ENCODE peak calls at places on chromosomes 3 and 15, in eight cellular contexts. S, R, M, K, F, C, N and Y are unnamed samples.

GRCh38 chr15:84842781-84843180 is 25.6 kb downstream of the ALPK3 start:
- DNase-seq in K (no peak), M (no peak), N (no peak), F (no peak), S (no peak), C (no peak), R (no peak), Y (no peak)

GRCh38 chr3:37554364-37554763 is 307.3 kb upstream of the CTDSPL start:
- DNase-seq in C (peak), M (no peak), S (no peak), F (no peak), K (no peak), R (no peak), N (no peak), Y (no peak)

GRCh38 chr3:100463002-100463401 is 29.4 kb upstream of the TMEM45A start:
- DNase-seq in S (peak), K (peak), F (peak), M (peak), N (peak), C (no peak), R (peak), Y (peak)

GRCh38 chr3:150412599-150413069 is 4.5 kb downstream of the TSC22D2 start:
- DNase-seq in R (peak), F (peak), S (peak), M (peak), K (peak), N (peak), C (no peak), Y (peak)

GRCh38 chr15:42772126-42772525 is 35.2 kb upstream of the CDAN1 start:
- DNase-seq in F (no peak), C (no peak), R (peak), M (no peak), S (no peak), N (no peak), K (no peak), Y (no peak)

GRCh38 chr3:148791296-148791695 is 36.3 kb upstream of the CPB1 start:
- DNase-seq in K (no peak), F (no peak), M (no peak), N (no peak), S (no peak), R (no peak), C (no peak), Y (no peak)

GRCh38 chr3:16665282-16665741 is 60.1 kb upstream of the DAZL start:
- DNase-seq in K (no peak), R (peak), N (no peak), F (no peak), C (no peak), S (no peak), M (peak), Y (no peak)

GRCh38 chr15:94300612-94301011 is 69.3 kb downstream of the MCTP2 start:
- DNase-seq in M (no peak), C (no peak), S (no peak), F (no peak), R (no peak), K (no peak), N (no peak), Y (no peak)

GRCh38 chr15:83061680-83062079 is 5.4 kb downstream of the BTBD1 start:
- DNase-seq in M (peak), F (no peak), K (no peak), N (no peak), R (peak), C (no peak), S (peak), Y (peak)

GRCh38 chr3:124174910-124175874 is 183.3 kb upstream of the ROPN1 start:
- DNase-seq in M (no peak), N (no peak), C (no peak), F (no peak), R (no peak), S (no peak), K (no peak), Y (no peak)

GRCh38 chr3:128070898-128071591 is 18.8 kb downstream of the SEC61A1 start:
- DNase-seq in C (peak), K (no peak), N (no peak), M (no peak), S (no peak), F (no peak), R (no peak), Y (no peak)

GRCh38 chr3:165103616-165104015 is 25.3 kb upstream of the SI start:
- DNase-seq in C (no peak), K (no peak), F (no peak), M (peak), R (no peak), S (no peak), N (no peak), Y (no peak)

GRCh38 chr3:125351814-125352456 is 23.2 kb downstream of the ZNF148 start:
- DNase-seq in F (no peak), S (peak), M (no peak), R (no peak), N (no peak), K (no peak), C (no peak), Y (no peak)

GRCh38 chr3:117278424-117279190 is 569.0 kb downstream of the TUSC7 start:
- DNase-seq in R (no peak), S (no peak), N (no peak), C (no peak), K (no peak), F (peak), M (no peak), Y (no peak)

GRCh38 chr3:160804762-160805161 is 48.7 kb downstream of the PPM1L start:
- DNase-seq in N (no peak), R (peak), K (no peak), S (no peak), F (no peak), C (no peak), M (peak), Y (no peak)

GRCh38 chr15:62165029-62165792 is at the start of gene C2CD4B:
- DNase-seq in R (peak), S (peak), K (peak), N (no peak), F (peak), M (no peak), C (peak), Y (no peak)

GRCh38 chr3:179194931-179195330 is 46.8 kb downstream of the PIK3CA start:
- DNase-seq in M (no peak), C (no peak), K (no peak), N (no peak), S (no peak), F (no peak), R (no peak), Y (no peak)

GRCh38 chr3:113441051-113441770 is at the start of gene CFAP44:
- DNase-seq in N (no peak), M (no peak), S (peak), K (no peak), C (peak), R (peak), F (peak), Y (peak)

GRCh38 chr3:183619624-183620274 is 15.7 kb upstream of the KLHL24 start:
- DNase-seq in K (no peak), N (no peak), M (no peak), F (no peak), S (no peak), C (no peak), R (no peak), Y (no peak)

GRCh38 chr3:77815467-77815866 is 775.6 kb downstream of the ROBO2 start:
- DNase-seq in R (no peak), N (no peak), M (no peak), K (no peak), C (no peak), S (no peak), F (peak), Y (no peak)